ENCODE peak calls at places on chromosome 20, in six cellular contexts. One of them, this sample, is unnamed.

GRCh38 chr20:50569864-50570836 is 60.0 kb downstream of the PTPN1 start:
- DNase-seq in AG08396: no peak
- DNase-seq in A673: peak
- DNase-seq in naive thymus-derived CD8-positive, alpha-beta T cell: no peak
- DNase-seq in neural crest cell: no peak
- DNase-seq in amniotic stem cell: no peak
- DNase-seq in this sample: peak

GRCh38 chr20:32872266-32872665 is 13.5 kb downstream of the EFCAB8 start:
- DNase-seq in AG08396: no peak
- DNase-seq in naive thymus-derived CD8-positive, alpha-beta T cell: no peak
- DNase-seq in A673: no peak
- DNase-seq in amniotic stem cell: no peak
- DNase-seq in neural crest cell: no peak
- DNase-seq in this sample: no peak

GRCh38 chr20:2942439-2942838 is 69.2 kb downstream of the PTPRA start:
- DNase-seq in AG08396: no peak
- DNase-seq in neural crest cell: no peak
- DNase-seq in A673: no peak
- DNase-seq in naive thymus-derived CD8-positive, alpha-beta T cell: no peak
- DNase-seq in amniotic stem cell: no peak
- DNase-seq in this sample: peak

GRCh38 chr20:5470943-5471342 is 154.2 kb upstream of the PROKR2 start:
- DNase-seq in AG08396: no peak
- DNase-seq in naive thymus-derived CD8-positive, alpha-beta T cell: no peak
- DNase-seq in neural crest cell: no peak
- DNase-seq in amniotic stem cell: no peak
- DNase-seq in A673: no peak
- DNase-seq in this sample: no peak

GRCh38 chr20:32168184-32168910 is 39.2 kb downstream of the PLAGL2 start:
- DNase-seq in AG08396: no peak
- DNase-seq in amniotic stem cell: no peak
- DNase-seq in naive thymus-derived CD8-positive, alpha-beta T cell: no peak
- DNase-seq in neural crest cell: no peak
- DNase-seq in A673: peak
- DNase-seq in this sample: peak

GRCh38 chr20:14865169-14865568 is 527.8 kb upstream of the FLRT3 start:
- DNase-seq in neural crest cell: no peak
- DNase-seq in naive thymus-derived CD8-positive, alpha-beta T cell: no peak
- DNase-seq in A673: no peak
- DNase-seq in AG08396: no peak
- DNase-seq in amniotic stem cell: no peak
- DNase-seq in this sample: no peak

GRCh38 chr20:35306931-35307517 is 14.8 kb upstream of the FAM83C start:
- DNase-seq in A673: peak
- DNase-seq in AG08396: peak
- DNase-seq in amniotic stem cell: no peak
- DNase-seq in naive thymus-derived CD8-positive, alpha-beta T cell: no peak
- DNase-seq in neural crest cell: peak
- DNase-seq in this sample: peak

GRCh38 chr20:1912056-1912455 is 16.8 kb downstream of the SIRPA start:
- DNase-seq in amniotic stem cell: no peak
- DNase-seq in neural crest cell: no peak
- DNase-seq in naive thymus-derived CD8-positive, alpha-beta T cell: no peak
- DNase-seq in AG08396: no peak
- DNase-seq in A673: no peak
- DNase-seq in this sample: no peak

GRCh38 chr20:33914871-33915270 is 78.8 kb upstream of the RALY start:
- DNase-seq in amniotic stem cell: no peak
- DNase-seq in naive thymus-derived CD8-positive, alpha-beta T cell: peak
- DNase-seq in A673: no peak
- DNase-seq in neural crest cell: no peak
- DNase-seq in AG08396: peak
- DNase-seq in this sample: peak

GRCh38 chr20:44720994-44721784 is 6.0 kb downstream of the CCN5 start:
- DNase-seq in AG08396: peak
- DNase-seq in naive thymus-derived CD8-positive, alpha-beta T cell: no peak
- DNase-seq in neural crest cell: no peak
- DNase-seq in A673: no peak
- DNase-seq in amniotic stem cell: peak
- DNase-seq in this sample: peak

GRCh38 chr20:46111028-46111835 is 6.9 kb upstream of the CD40 start:
- DNase-seq in AG08396: no peak
- DNase-seq in amniotic stem cell: no peak
- DNase-seq in A673: no peak
- DNase-seq in neural crest cell: no peak
- DNase-seq in naive thymus-derived CD8-positive, alpha-beta T cell: peak
- DNase-seq in this sample: no peak

GRCh38 chr20:56166781-56167465 is 81.6 kb upstream of the MC3R start:
- DNase-seq in A673: no peak
- DNase-seq in naive thymus-derived CD8-positive, alpha-beta T cell: no peak
- DNase-seq in neural crest cell: no peak
- DNase-seq in AG08396: no peak
- DNase-seq in amniotic stem cell: no peak
- DNase-seq in this sample: no peak

GRCh38 chr20:47241345-47241781 is 115.1 kb downstream of the ZMYND8 start:
- DNase-seq in AG08396: peak
- DNase-seq in amniotic stem cell: no peak
- DNase-seq in naive thymus-derived CD8-positive, alpha-beta T cell: no peak
- DNase-seq in A673: no peak
- DNase-seq in neural crest cell: no peak
- DNase-seq in this sample: peak

GRCh38 chr20:64041040-64041780 is 5.2 kb downstream of the C20orf204 start:
- DNase-seq in A673: no peak
- DNase-seq in neural crest cell: no peak
- DNase-seq in amniotic stem cell: no peak
- DNase-seq in AG08396: no peak
- DNase-seq in naive thymus-derived CD8-positive, alpha-beta T cell: no peak
- DNase-seq in this sample: no peak

GRCh38 chr20:49303211-49303610 is 25.4 kb upstream of the ZNFX1 start:
- DNase-seq in A673: no peak
- DNase-seq in AG08396: no peak
- DNase-seq in amniotic stem cell: no peak
- DNase-seq in neural crest cell: no peak
- DNase-seq in naive thymus-derived CD8-positive, alpha-beta T cell: no peak
- DNase-seq in this sample: no peak